ENCODE peak calls at places on chromosomes 13 and 19, in nine cellular contexts. W is coronary artery; S is osteoblast; C is colonic mucosa; E is mammary epithelial cell; Q is left lung; O is tibial artery; H is CD8-positive, alpha-beta T cell; B is thoracic aorta. P is an unnamed sample.

GRCh38 chr13:60009300-60010248 is 154.2 kb downstream of the DIAPH3 start:
- DNase-seq in S (no peak), Q (peak), C (peak), O (no peak), W (no peak), B (no peak), E (no peak), H (no peak), P (no peak)

GRCh38 chr19:2841858-2842574 is 741 bp downstream of the ZNF555 start:
- DNase-seq in C (no peak), W (no peak), O (no peak), E (no peak), B (no peak), H (no peak), Q (no peak), S (peak), P (no peak)

GRCh38 chr13:101416181-101417042 is at the start of gene NALCN:
- DNase-seq in O (peak), B (no peak), W (peak), S (peak), H (no peak), Q (no peak), E (peak), C (no peak), P (peak)

GRCh38 chr13:93603043-93603442 is 376.4 kb downstream of the GPC6 start:
- DNase-seq in E (peak), W (no peak), C (no peak), O (no peak), H (no peak), B (peak), S (peak), Q (no peak), P (no peak)

GRCh38 chr19:16620018-16620417 is 8.0 kb downstream of the MED26 start:
- DNase-seq in Q (no peak), E (no peak), S (no peak), O (no peak), B (no peak), C (no peak), W (no peak), H (no peak), P (no peak)

GRCh38 chr13:50974268-50974667 is 64.7 kb downstream of the RNASEH2B start:
- DNase-seq in E (no peak), H (no peak), W (no peak), Q (no peak), O (no peak), B (no peak), S (no peak), C (no peak), P (no peak)

GRCh38 chr19:900302-901111 is 7.2 kb downstream of the RNU6-9 start:
- DNase-seq in Q (no peak), C (peak), O (no peak), S (peak), E (no peak), B (no peak), H (no peak), W (no peak), P (no peak)

GRCh38 chr13:81425286-81425685 is 1084.4 kb upstream of the SPRY2 start:
- DNase-seq in H (no peak), C (no peak), W (no peak), Q (no peak), O (no peak), B (no peak), E (no peak), S (no peak), P (no peak)

GRCh38 chr19:41548954-41549688 is 26.8 kb upstream of the CEACAM21 start:
- DNase-seq in H (peak), C (no peak), Q (no peak), W (no peak), O (no peak), E (no peak), S (no peak), B (no peak), P (no peak)

GRCh38 chr19:42421591-42422031 is 5.6 kb downstream of the LIPE start:
- DNase-seq in W (no peak), S (peak), C (no peak), E (peak), B (no peak), H (no peak), O (no peak), Q (peak), P (no peak)

GRCh38 chr13:50098693-50099092 is 83.4 kb downstream of the KCNRG start:
- DNase-seq in Q (no peak), W (no peak), H (no peak), O (no peak), B (no peak), S (no peak), C (no peak), E (no peak), P (no peak)

GRCh38 chr13:73708393-73708985 is 425.7 kb downstream of the KLF12 start:
- DNase-seq in E (peak), O (no peak), W (no peak), C (peak), H (peak), Q (no peak), S (no peak), B (no peak), P (peak)

GRCh38 chr13:51937320-51938290 is 73.6 kb downstream of the ATP7B start:
- DNase-seq in B (no peak), Q (no peak), S (no peak), C (no peak), O (no peak), E (no peak), W (no peak), H (no peak), P (no peak)

GRCh38 chr19:31372245-31372781 is 23.1 kb upstream of the TSHZ3 start:
- DNase-seq in H (no peak), B (no peak), C (no peak), O (peak), Q (no peak), W (no peak), E (no peak), S (no peak), P (no peak)

GRCh38 chr19:56080669-56081401 is 40.3 kb downstream of the ZNF787 start:
- DNase-seq in S (peak), H (peak), B (no peak), C (peak), O (peak), W (no peak), Q (peak), E (peak), P (peak)

GRCh38 chr19:14459703-14460102 is 15.5 kb downstream of the PTGER1 start:
- DNase-seq in O (no peak), E (no peak), H (peak), W (no peak), Q (no peak), B (no peak), C (no peak), S (no peak), P (no peak)

GRCh38 chr13:81017525-81018152 is 676.7 kb upstream of the SPRY2 start:
- DNase-seq in H (no peak), B (no peak), Q (no peak), W (no peak), C (no peak), O (no peak), S (peak), E (peak), P (no peak)

GRCh38 chr19:38862321-38863059 is 12.7 kb upstream of the HNRNPL start:
- DNase-seq in H (no peak), C (peak), E (no peak), Q (no peak), S (no peak), B (no peak), W (no peak), O (no peak), P (no peak)

GRCh38 chr13:48431987-48432615 is 19.2 kb upstream of the LPAR6 start:
- DNase-seq in H (no peak), O (no peak), B (no peak), S (no peak), C (no peak), E (no peak), W (no peak), Q (no peak), P (no peak)

GRCh38 chr13:93227906-93228801 is 1.5 kb downstream of the GPC6 start:
- DNase-seq in O (peak), E (peak), W (peak), S (peak), C (peak), H (no peak), Q (peak), B (no peak), P (peak)

GRCh38 chr19:33492951-33493350 is 28.6 kb downstream of the PEPD start:
- DNase-seq in O (no peak), B (no peak), E (no peak), C (no peak), Q (peak), S (peak), H (no peak), W (no peak), P (no peak)

DNA sequence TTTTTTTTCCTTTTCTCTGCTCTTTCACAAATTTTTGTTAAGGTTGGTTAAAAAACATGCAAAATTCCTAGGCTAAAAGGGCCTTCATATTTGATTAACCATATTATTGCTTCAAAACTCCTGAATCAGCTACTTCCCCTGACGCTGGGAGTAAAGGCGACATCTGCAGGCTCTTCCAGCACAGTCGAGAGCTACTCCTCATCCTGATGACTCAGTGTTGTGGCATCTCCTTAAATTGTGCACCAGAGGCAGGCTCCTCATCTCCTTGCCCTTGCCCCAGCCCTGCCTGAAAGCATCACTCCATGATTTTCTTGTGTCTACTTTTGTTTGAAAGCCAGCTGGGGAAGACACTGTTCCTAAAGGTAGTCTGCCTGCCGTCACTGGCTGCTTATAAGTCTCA is 24.5 kb upstream of the SOX1 start:
- DNase-seq in E (no peak), C (no peak), B (no peak), Q (no peak), O (no peak), H (no peak), S (no peak), W (no peak), P (no peak)
- H3K27ac ChIP-seq in E (no peak), C (no peak), B (no peak), Q (no peak), O (no peak), H (no peak), S (no peak), W (no peak), P (no peak)

DNA sequence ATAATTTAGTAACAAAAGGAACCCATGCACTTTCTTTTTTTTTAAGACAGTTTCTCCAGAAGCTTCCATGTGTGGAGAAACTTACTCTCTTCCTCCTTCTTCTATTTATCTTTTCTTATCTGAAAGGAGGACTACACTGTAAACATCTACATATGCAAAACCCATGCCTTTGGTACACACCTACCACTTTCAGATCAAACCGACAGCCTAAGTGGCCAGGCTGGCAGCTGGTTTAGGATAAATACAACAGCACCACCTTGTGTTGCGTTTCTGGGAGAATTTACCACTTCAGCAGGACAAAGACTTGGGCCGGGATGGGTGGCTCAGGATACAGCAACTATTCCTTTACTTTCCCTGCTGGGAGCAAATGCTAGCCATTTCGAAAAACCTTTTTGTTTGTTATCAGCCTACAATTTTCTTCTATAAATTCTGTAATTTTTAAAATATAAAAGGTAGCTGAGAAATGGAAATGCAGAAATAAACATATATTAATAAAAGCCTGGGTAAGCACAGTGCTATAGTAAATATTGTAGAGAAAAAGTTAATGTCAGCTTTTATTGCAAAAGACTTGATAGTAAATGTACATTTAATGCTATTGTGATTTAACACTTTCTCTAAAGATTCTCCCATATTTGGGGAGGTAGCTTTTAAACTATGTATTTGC is 94.0 kb upstream of the RFC3 start:
- DNase-seq in Q (peak), B (peak), H (peak), O (peak), C (peak), W (peak), E (peak), S (peak), P (peak)
- TF ChIP-seq CTCF in Q (peak), B (peak), H (peak), O (peak), C (peak), W (peak), E (peak), S (peak), P (peak)

GRCh38 chr19:53537523-53538377 is at the start of gene ZNF331:
- DNase-seq in Q (peak), B (peak), C (peak), E (peak), S (peak), W (peak), O (peak), H (peak), P (peak)
- H3K4me3 ChIP-seq in Q (peak), B (peak), C (peak), E (peak), S (peak), W (peak), O (peak), H (peak), P (peak)

DNA sequence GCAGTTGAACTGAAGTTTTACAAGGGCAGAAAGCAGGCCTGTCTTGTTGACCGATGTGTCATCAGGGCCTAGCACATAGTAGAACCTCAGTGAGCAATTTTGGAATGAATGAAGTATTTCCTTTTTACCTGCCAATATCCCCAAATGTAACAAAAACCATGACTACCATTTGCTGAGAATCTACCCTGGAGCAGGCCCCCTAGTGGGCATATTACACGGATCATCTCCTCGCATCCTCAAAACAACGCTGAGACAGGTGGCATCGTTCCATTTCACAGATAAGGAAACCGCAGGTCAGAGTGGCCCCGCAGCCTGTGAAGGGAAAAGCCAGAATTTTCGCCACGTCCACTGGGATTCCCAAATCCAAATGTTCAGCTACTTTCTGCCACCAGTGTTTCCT is 77.9 kb downstream of the CACNA1A start:
- DNase-seq in S (peak), O (no peak), B (no peak), W (no peak), Q (no peak), H (peak), C (peak), E (peak), P (no peak)
- H3K27ac ChIP-seq in S (no peak), O (no peak), B (no peak), W (no peak), Q (no peak), H (no peak), C (no peak), E (no peak), P (no peak)

GRCh38 chr19:43765109-43765876 is 10.5 kb upstream of the SMG9 start:
- DNase-seq in O (peak), Q (peak), E (peak), W (no peak), S (peak), H (peak), B (peak), C (peak), P (no peak)

GRCh38 chr19:43767316-43767715 is 12.6 kb upstream of the SMG9 start:
- DNase-seq in O (no peak), W (no peak), E (no peak), C (no peak), S (peak), H (no peak), B (no peak), Q (no peak), P (no peak)

GRCh38 chr19:43767818-43768217 is 13.0 kb downstream of the KCNN4 start:
- DNase-seq in H (no peak), W (no peak), S (peak), O (no peak), Q (no peak), C (no peak), B (no peak), E (no peak), P (no peak)

GRCh38 chr19:43768273-43769050 is 12.3 kb downstream of the KCNN4 start:
- DNase-seq in O (no peak), C (peak), W (no peak), H (no peak), Q (peak), B (no peak), S (peak), E (no peak), P (no peak)

GRCh38 chr19:43766755-43767043 is 11.9 kb upstream of the SMG9 start:
- DNase-seq in O (no peak), W (no peak), Q (no peak), H (no peak), B (no peak), E (no peak), S (no peak), C (no peak), P (no peak)
- TF ChIP-seq CTCF in O (no peak), W (no peak), Q (peak), H (peak), B (no peak), E (no peak), S (no peak), C (no peak), P (no peak)

GRCh38 chr19:11927227-11927626 is 2.3 kb downstream of the ZNF700 start:
- DNase-seq in Q (no peak), C (no peak), E (no peak), H (no peak), O (no peak), B (no peak), W (no peak), S (no peak), P (no peak)
- H3K4me3 ChIP-seq in Q (no peak), C (no peak), E (no peak), H (no peak), O (no peak), B (no peak), W (no peak), S (no peak), P (no peak)

GRCh38 chr13:30463820-30464495 is 1.8 kb downstream of the HMGB1 start:
- DNase-seq in W (peak), E (peak), C (peak), O (peak), S (no peak), Q (peak), H (peak), B (no peak), P (peak)
- H3K27ac ChIP-seq in W (peak), E (peak), C (peak), O (peak), S (peak), Q (peak), H (peak), B (peak), P (peak)

GRCh38 chr13:53782400-53783030 is 753.9 kb downstream of the OLFM4 start:
- DNase-seq in Q (no peak), C (peak), B (no peak), S (peak), H (no peak), O (no peak), W (no peak), E (peak), P (peak)
- TF ChIP-seq CTCF in Q (peak), C (peak), B (peak), S (peak), H (no peak), O (peak), W (peak), E (peak), P (peak)

GRCh38 chr19:50359432-50359818 is 6.0 kb downstream of the NAPSA start:
- DNase-seq in H (no peak), C (no peak), W (no peak), Q (peak), S (no peak), B (no peak), E (no peak), O (no peak), P (no peak)
- H3K4me3 ChIP-seq in H (no peak), C (no peak), W (no peak), Q (no peak), S (no peak), B (no peak), E (no peak), O (no peak), P (no peak)